ENCODE peak calls at places on chromosomes 1 and 21, in ten cellular contexts. N is GM12878, Z is stomach, K is prostate gland, Y is ovary, R is esophagus muscularis mucosa, X is A549, Q is uterus, U is esophagus squamous epithelium, I is K562. C is an unnamed sample.

GRCh38 chr1:64309468-64309867 is 106.0 kb downstream of the UBE2U start:
- DNase-seq in I (no peak), K (no peak), Q (no peak), Y (no peak), X (no peak), Z (no peak), R (no peak), N (no peak), U (no peak), C (no peak)

GRCh38 chr21:43206231-43207042 is 37.6 kb downstream of the CRYAA start:
- DNase-seq in K (peak), U (no peak), Z (no peak), R (no peak), Q (no peak), N (no peak), Y (no peak), X (no peak), I (no peak), C (no peak)

GRCh38 chr1:66644331-66644730 is 107.9 kb upstream of the DYNLT5 start:
- DNase-seq in Y (no peak), R (no peak), K (no peak), I (no peak), Q (no peak), X (no peak), Z (no peak), N (no peak), U (no peak), C (no peak)

GRCh38 chr21:27269646-27270045 is 302.8 kb upstream of the ADAMTS5 start:
- DNase-seq in Y (no peak), Q (no peak), Z (no peak), U (no peak), K (no peak), N (no peak), X (no peak), I (no peak), R (no peak), C (no peak)

GRCh38 chr1:154902920-154903566 is 33.0 kb upstream of the KCNN3 start:
- DNase-seq in K (no peak), R (no peak), Q (no peak), Z (no peak), X (no peak), U (no peak), N (no peak), I (no peak), Y (no peak), C (no peak)

GRCh38 chr1:15071936-15072335 is 81.6 kb upstream of the TMEM51 start:
- DNase-seq in K (no peak), Q (no peak), U (no peak), R (no peak), N (no peak), Y (no peak), I (no peak), X (no peak), Z (no peak), C (no peak)

GRCh38 chr1:194279975-194280374 is 1093.6 kb upstream of the B3GALT2 start:
- DNase-seq in R (no peak), Z (no peak), K (no peak), I (no peak), Y (no peak), U (no peak), Q (no peak), X (no peak), N (no peak), C (no peak)

GRCh38 chr1:48572632-48573258 is 100.7 kb upstream of the SPATA6 start:
- DNase-seq in Y (peak), R (no peak), U (no peak), Z (peak), X (peak), I (peak), Q (peak), N (no peak), K (no peak), C (peak)

GRCh38 chr1:112083487-112083886 is 94.0 kb upstream of the KCND3 start:
- DNase-seq in N (no peak), X (no peak), K (no peak), I (no peak), R (no peak), Q (no peak), Z (no peak), U (no peak), Y (no peak), C (no peak)

GRCh38 chr1:175128523-175128922 is 60.9 kb downstream of the TNN start:
- DNase-seq in U (no peak), N (no peak), R (no peak), Y (no peak), I (no peak), X (no peak), Z (no peak), K (no peak), Q (no peak), C (no peak)

GRCh38 chr21:43467785-43468184 is 40.9 kb upstream of the SIK1 start:
- DNase-seq in R (no peak), X (no peak), Y (no peak), Z (no peak), K (no peak), N (no peak), I (no peak), Q (peak), U (no peak), C (no peak)

GRCh38 chr21:43598416-43599120 is 60.7 kb downstream of the HSF2BP start:
- DNase-seq in N (no peak), Z (no peak), U (no peak), R (no peak), K (no peak), Y (no peak), I (no peak), Q (no peak), X (no peak), C (peak)

GRCh38 chr1:184027751-184028682 is 9.5 kb downstream of the COLGALT2 start:
- DNase-seq in Q (no peak), U (no peak), X (no peak), R (no peak), Z (no peak), I (no peak), Y (no peak), N (no peak), K (no peak), C (no peak)

GRCh38 chr1:57748696-57749095 is 324.8 kb upstream of the DAB1 start:
- DNase-seq in U (no peak), K (no peak), N (no peak), R (no peak), Z (no peak), X (no peak), Q (no peak), Y (no peak), I (no peak), C (no peak)

GRCh38 chr1:177945943-177946650 is 23.8 kb downstream of the SEC16B start:
- DNase-seq in Y (peak), Z (peak), I (peak), X (peak), K (peak), N (no peak), R (no peak), Q (peak), U (no peak), C (peak)

GRCh38 chr21:44875341-44875740 is 1.9 kb upstream of the PTTG1IP start:
- DNase-seq in Z (no peak), Y (no peak), K (peak), R (no peak), I (no peak), Q (no peak), U (no peak), X (no peak), N (no peak), C (no peak)

GRCh38 chr1:91148641-91149069 is 126.8 kb upstream of the ZNF644 start:
- DNase-seq in K (no peak), Z (no peak), R (no peak), Q (no peak), Y (no peak), X (no peak), U (no peak), I (no peak), N (no peak), C (peak)

GRCh38 chr1:4003846-4004505 is 103.9 kb upstream of the C1orf174 start:
- DNase-seq in Z (no peak), N (no peak), I (no peak), Y (no peak), R (no peak), U (no peak), X (no peak), K (no peak), Q (no peak), C (no peak)

GRCh38 chr1:7388488-7389185 is 382.5 kb upstream of the VAMP3 start:
- DNase-seq in R (peak), Y (peak), N (no peak), Q (no peak), K (no peak), Z (peak), X (no peak), I (no peak), U (no peak), C (peak)

GRCh38 chr21:44279621-44280260 is 5.9 kb upstream of the AIRE start:
- DNase-seq in U (no peak), Y (no peak), K (no peak), I (no peak), Q (no peak), R (no peak), Z (no peak), X (no peak), N (no peak), C (no peak)

GRCh38 chr1:173451981-173452380 is 25.2 kb upstream of the PRDX6 start:
- DNase-seq in I (no peak), K (peak), U (no peak), R (no peak), X (no peak), N (no peak), Z (peak), Y (no peak), Q (no peak), C (peak)

GRCh38 chr21:31557956-31558838 is 101.3 kb upstream of the SOD1 start:
- DNase-seq in R (no peak), Y (no peak), N (no peak), X (no peak), Q (peak), Z (no peak), K (peak), I (no peak), U (no peak), C (no peak)

GRCh38 chr1:28096210-28097099 is 8.0 kb upstream of the EYA3 start:
- DNase-seq in Z (no peak), U (no peak), I (no peak), X (no peak), N (no peak), Q (no peak), K (no peak), Y (no peak), R (no peak), C (no peak)

GRCh38 chr1:149927535-149928387 is at the start of gene SF3B4:
- DNase-seq in Y (peak), X (peak), I (peak), R (peak), N (peak), Q (peak), Z (peak), U (peak), K (peak), C (peak)

GRCh38 chr1:166089804-166090203 is 77.0 kb downstream of the FAM78B start:
- DNase-seq in N (peak), X (no peak), K (no peak), Q (no peak), I (no peak), R (peak), Z (no peak), U (no peak), Y (no peak), C (no peak)

GRCh38 chr1:40818264-40818961 is 34.8 kb downstream of the KCNQ4 start:
- DNase-seq in I (peak), Q (peak), K (peak), N (no peak), Z (peak), Y (no peak), X (no peak), U (peak), R (no peak), C (peak)

GRCh38 chr1:201847150-201847549 is 18.2 kb downstream of the IPO9 start:
- DNase-seq in R (no peak), I (no peak), N (no peak), X (no peak), Y (no peak), U (no peak), Z (no peak), Q (no peak), K (no peak), C (no peak)

GRCh38 chr21:14797543-14797942 is 251.4 kb upstream of the SAMSN1 start:
- DNase-seq in U (no peak), Z (no peak), R (no peak), N (no peak), I (no peak), Y (no peak), Q (no peak), K (no peak), X (no peak), C (no peak)

GRCh38 chr1:67980028-67980427 is 70.4 kb downstream of the DIRAS3 start:
- DNase-seq in I (no peak), Z (no peak), R (no peak), K (no peak), X (no peak), N (no peak), Q (no peak), U (no peak), Y (no peak), C (no peak)

GRCh38 chr1:39847940-39848339 is 35.4 kb downstream of the TRIT1 start:
- DNase-seq in Q (no peak), R (no peak), U (no peak), Z (no peak), Y (no peak), N (no peak), X (no peak), K (no peak), I (no peak), C (no peak)

GRCh38 chr1:221335161-221336101 is 406.5 kb downstream of the DUSP10 start:
- DNase-seq in K (no peak), I (no peak), Q (peak), U (no peak), R (no peak), X (no peak), Y (no peak), Z (no peak), N (no peak), C (no peak)

GRCh38 chr1:214386747-214387146 is 105.8 kb downstream of the SMYD2 start:
- DNase-seq in K (no peak), I (no peak), Q (no peak), R (no peak), Z (no peak), U (no peak), N (no peak), Y (no peak), X (no peak), C (no peak)

GRCh38 chr1:113943028-113943811 is 14.1 kb downstream of the HIPK1 start:
- DNase-seq in R (no peak), K (no peak), N (no peak), Q (no peak), Z (no peak), Y (no peak), I (no peak), U (no peak), X (no peak), C (no peak)

GRCh38 chr1:59526240-59526639 is 229.3 kb downstream of the FGGY start:
- DNase-seq in U (no peak), I (no peak), N (no peak), Y (no peak), K (no peak), R (no peak), Q (no peak), Z (no peak), X (no peak), C (no peak)

GRCh38 chr1:4696161-4696745 is 41.8 kb downstream of the AJAP1 start:
- DNase-seq in Z (no peak), U (no peak), X (no peak), R (no peak), N (no peak), K (no peak), Q (no peak), I (no peak), Y (no peak), C (no peak)

GRCh38 chr21:44463716-44464115 is 8.4 kb downstream of the LRRC3 start:
- DNase-seq in Q (peak), X (no peak), I (no peak), N (no peak), Y (peak), R (no peak), K (no peak), U (no peak), Z (no peak), C (peak)

GRCh38 chr1:234533034-234533571 is 54.1 kb upstream of the TARBP1 start:
- DNase-seq in K (no peak), X (no peak), Q (peak), I (no peak), Z (no peak), Y (peak), N (no peak), R (no peak), U (no peak), C (no peak)

GRCh38 chr1:234530641-234531040 is 51.7 kb upstream of the TARBP1 start:
- DNase-seq in Y (no peak), Z (no peak), U (no peak), X (no peak), I (no peak), N (no peak), R (no peak), Q (no peak), K (no peak), C (no peak)

GRCh38 chr1:234531181-234532132 is 52.5 kb upstream of the TARBP1 start:
- DNase-seq in Z (peak), R (no peak), N (no peak), I (no peak), X (no peak), U (no peak), Q (peak), K (peak), Y (peak), C (peak)

GRCh38 chr1:234533975-234534876 is 55.2 kb upstream of the TARBP1 start:
- DNase-seq in X (no peak), R (peak), K (peak), U (no peak), I (no peak), Y (peak), N (no peak), Z (peak), Q (peak), C (peak)

DNA sequence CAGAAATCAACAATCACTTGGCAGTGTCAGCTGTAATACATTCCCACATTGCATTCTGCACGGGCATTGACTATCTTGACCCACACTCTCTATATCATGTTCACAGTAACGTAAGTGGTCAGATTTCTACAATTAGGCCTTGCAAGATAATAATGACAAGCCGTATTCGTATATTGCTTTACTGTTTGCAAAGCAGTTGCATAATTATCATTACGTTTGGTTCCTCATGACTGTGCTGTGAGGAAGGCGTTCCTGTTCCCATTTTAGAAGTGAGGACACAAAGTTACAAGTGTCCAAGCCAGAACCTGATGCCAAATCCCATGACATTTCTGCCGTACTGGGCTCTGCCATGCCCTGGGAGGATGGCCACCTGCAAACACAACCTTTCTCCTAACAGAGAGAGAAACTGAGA is 53.5 kb upstream of the TARBP1 start:
- DNase-seq in Z (peak), R (no peak), N (no peak), Q (peak), Y (no peak), I (no peak), X (no peak), U (no peak), K (peak), C (no peak)
- TF ChIP-seq POLR2A in Z (no peak), R (no peak), N (no peak), Q (no peak), Y (no peak), I (no peak), X (no peak), U (no peak), K (no peak), C (no peak)

DNA sequence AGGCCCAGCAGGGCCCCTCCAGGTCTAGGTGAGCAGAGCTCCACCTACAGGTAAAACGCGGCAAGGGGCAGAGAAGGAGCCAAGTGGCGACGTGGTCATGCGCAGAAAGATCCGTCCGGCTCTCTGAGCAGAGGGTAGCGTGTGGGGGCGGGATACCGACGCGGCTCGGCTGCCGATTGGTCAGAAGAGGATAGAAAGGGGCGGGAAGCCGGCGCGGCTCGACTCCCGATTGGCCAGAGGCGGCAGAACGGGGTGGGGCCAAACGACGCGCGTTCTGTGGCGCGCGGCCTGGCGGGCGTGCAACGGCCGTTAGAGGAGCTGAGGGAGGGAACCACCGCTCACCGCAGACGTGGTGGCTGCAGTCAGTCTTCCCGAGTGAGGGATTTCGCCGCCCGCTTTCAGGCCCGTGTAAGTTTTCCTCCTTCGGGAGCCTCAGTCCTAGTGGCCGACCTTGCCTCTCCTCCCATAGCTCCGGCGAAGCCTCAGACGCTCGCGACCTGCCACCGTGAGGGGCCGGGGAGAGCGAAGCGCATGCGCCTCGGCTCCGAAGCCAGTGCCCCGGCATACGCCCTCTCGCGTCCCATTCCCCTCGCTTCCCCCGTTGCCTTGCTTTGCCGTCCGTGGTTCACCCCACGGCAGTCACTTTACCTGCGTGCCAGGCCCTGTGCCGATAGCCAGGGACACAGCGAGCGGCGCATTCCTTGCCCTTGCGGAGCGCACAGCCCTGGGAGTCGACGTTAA is at the start of gene CEP85:
- DNase-seq in K (peak), Q (peak), I (peak), X (peak), U (peak), Y (peak), N (peak), Z (peak), R (peak), C (peak)
- H3K27ac ChIP-seq in K (peak), Q (peak), I (peak), X (peak), U (peak), Y (peak), N (peak), Z (peak), R (peak), C (peak)

GRCh38 chr1:232950197-232950918 is at the start of gene NTPCR:
- DNase-seq in U (peak), N (peak), X (peak), R (peak), Y (peak), Z (peak), K (peak), Q (peak), I (peak), C (peak)
- TF ChIP-seq POLR2A in U (peak), N (peak), X (peak), R (no peak), Y (no peak), Z (no peak), K (peak), Q (peak), I (peak), C (no peak)

GRCh38 chr1:10519016-10519417 is 44.3 kb downstream of the PEX14 start:
- DNase-seq in X (no peak), I (no peak), R (no peak), Z (peak), Q (no peak), Y (no peak), K (no peak), U (no peak), N (no peak), C (peak)
- H3K27ac ChIP-seq in X (no peak), I (no peak), R (peak), Z (peak), Q (no peak), Y (no peak), K (peak), U (no peak), N (no peak), C (peak)

GRCh38 chr1:234973426-234974250 is 155.0 kb downstream of the TOMM20 start:
- DNase-seq in X (no peak), Y (no peak), I (no peak), R (no peak), Z (no peak), Q (peak), K (peak), N (no peak), U (no peak), C (peak)

GRCh38 chr1:234975941-234976871 is 152.4 kb downstream of the TOMM20 start:
- DNase-seq in I (no peak), Z (no peak), Y (no peak), N (no peak), R (no peak), X (no peak), Q (peak), U (no peak), K (no peak), C (no peak)

GRCh38 chr1:234977891-234978396 is 150.7 kb downstream of the TOMM20 start:
- DNase-seq in K (no peak), I (no peak), R (no peak), Q (no peak), N (no peak), Y (no peak), Z (peak), U (no peak), X (no peak), C (no peak)

GRCh38 chr1:234976880-234977680 is 151.6 kb downstream of the TOMM20 start:
- DNase-seq in U (no peak), R (no peak), Q (peak), N (no peak), I (no peak), Z (no peak), Y (no peak), K (no peak), X (no peak), C (no peak)

GRCh38 chr1:234975122-234975940 is 153.3 kb downstream of the TOMM20 start:
- DNase-seq in K (no peak), U (no peak), N (no peak), X (peak), Y (no peak), Z (no peak), R (no peak), Q (peak), I (peak), C (no peak)
- TF ChIP-seq POLR2A in K (no peak), U (no peak), N (no peak), X (no peak), Y (no peak), Z (no peak), R (no peak), Q (no peak), I (peak), C (no peak)

C was measured in thyroid gland.